ENCODE peak calls at places on chromosome X, in four cellular contexts. One of them, this sample, is unnamed.

GRCh38 chrX:20060961-20061868 is 55.5 kb downstream of the MAP7D2 start:
- DNase-seq in heart right ventricle: no peak
- DNase-seq in heart left ventricle: no peak
- DNase-seq in esophagus muscularis mucosa: no peak
- DNase-seq in this sample: no peak

GRCh38 chrX:108396188-108396885 is 41.9 kb downstream of the COL4A6 start:
- DNase-seq in heart right ventricle: no peak
- DNase-seq in heart left ventricle: no peak
- DNase-seq in esophagus muscularis mucosa: no peak
- DNase-seq in this sample: no peak

GRCh38 chrX:151973851-151974335 is 583 bp downstream of the GABRE start:
- DNase-seq in heart right ventricle: peak; percentile 30
- DNase-seq in heart left ventricle: no peak
- DNase-seq in esophagus muscularis mucosa: no peak
- DNase-seq in this sample: peak; percentile 14

GRCh38 chrX:14801136-14801535 is 71.7 kb downstream of the FANCB start:
- DNase-seq in heart right ventricle: no peak
- DNase-seq in heart left ventricle: no peak
- DNase-seq in esophagus muscularis mucosa: no peak
- DNase-seq in this sample: no peak

GRCh38 chrX:15744181-15744867 is 6.3 kb downstream of the CA5B start:
- DNase-seq in heart right ventricle: peak; percentile 27
- DNase-seq in heart left ventricle: no peak
- DNase-seq in esophagus muscularis mucosa: no peak
- DNase-seq in this sample: peak; percentile 22

GRCh38 chrX:101462892-101463291 is 22.4 kb upstream of the ARMCX4 start:
- DNase-seq in heart right ventricle: no peak
- DNase-seq in heart left ventricle: no peak
- DNase-seq in esophagus muscularis mucosa: no peak
- DNase-seq in this sample: no peak

GRCh38 chrX:34654939-34655338 is 2.1 kb downstream of the TMEM47 start:
- DNase-seq in heart right ventricle: no peak
- DNase-seq in heart left ventricle: no peak
- DNase-seq in esophagus muscularis mucosa: no peak
- DNase-seq in this sample: no peak

GRCh38 chrX:74133156-74133796 is 170.7 kb upstream of the ZCCHC13 start:
- DNase-seq in heart right ventricle: no peak
- DNase-seq in heart left ventricle: no peak
- DNase-seq in esophagus muscularis mucosa: no peak
- DNase-seq in this sample: peak; percentile 33

GRCh38 chrX:155774387-155774786 is 106.8 kb upstream of the VAMP7 start:
- DNase-seq in heart right ventricle: no peak
- DNase-seq in heart left ventricle: no peak
- DNase-seq in esophagus muscularis mucosa: no peak
- DNase-seq in this sample: no peak

GRCh38 chrX:132219343-132219768 is at the start of gene RAP2C:
- DNase-seq in heart right ventricle: peak; percentile 63
- DNase-seq in heart left ventricle: peak; percentile 79
- DNase-seq in esophagus muscularis mucosa: peak; percentile 91
- DNase-seq in this sample: peak; percentile 77

GRCh38 chrX:72002886-72003285 is 92.2 kb downstream of the NHSL2 start:
- DNase-seq in heart right ventricle: no peak
- DNase-seq in heart left ventricle: no peak
- DNase-seq in esophagus muscularis mucosa: no peak
- DNase-seq in this sample: no peak

GRCh38 chrX:23803931-23804381 is 21.0 kb downstream of the SAT1 start:
- DNase-seq in heart right ventricle: peak; percentile 32
- DNase-seq in heart left ventricle: peak; percentile 53
- DNase-seq in esophagus muscularis mucosa: no peak
- DNase-seq in this sample: no peak

GRCh38 chrX:115547448-115547847 is 13.5 kb upstream of the PLS3 start:
- DNase-seq in heart right ventricle: no peak
- DNase-seq in heart left ventricle: no peak
- DNase-seq in esophagus muscularis mucosa: no peak
- DNase-seq in this sample: no peak

GRCh38 chrX:2859197-2859797 is 30.6 kb downstream of the GYG2 start:
- DNase-seq in heart right ventricle: no peak
- DNase-seq in heart left ventricle: no peak
- DNase-seq in esophagus muscularis mucosa: no peak
- DNase-seq in this sample: no peak

GRCh38 chrX:67693928-67694327 is 150.1 kb downstream of the AR start:
- DNase-seq in heart right ventricle: no peak
- DNase-seq in heart left ventricle: no peak
- DNase-seq in esophagus muscularis mucosa: no peak
- DNase-seq in this sample: no peak

GRCh38 chrX:40099046-40099968 is 1.5 kb upstream of the BCOR start:
- DNase-seq in heart right ventricle: peak; percentile 59
- DNase-seq in heart left ventricle: peak; percentile 77
- DNase-seq in esophagus muscularis mucosa: no peak
- DNase-seq in this sample: peak; percentile 50

GRCh38 chrX:150692837-150693781 is at the start of gene MTMR1:
- DNase-seq in heart right ventricle: peak; percentile 42
- DNase-seq in heart left ventricle: peak; percentile 66
- DNase-seq in esophagus muscularis mucosa: no peak
- DNase-seq in this sample: peak; percentile 51

GRCh38 chrX:129000018-129000417 is 523.3 kb downstream of the SMARCA1 start:
- DNase-seq in heart right ventricle: no peak
- DNase-seq in heart left ventricle: no peak
- DNase-seq in esophagus muscularis mucosa: no peak
- DNase-seq in this sample: no peak

GRCh38 chrX:7570432-7571009 is 272.4 kb upstream of the VCX start:
- DNase-seq in heart right ventricle: no peak
- DNase-seq in heart left ventricle: no peak
- DNase-seq in esophagus muscularis mucosa: no peak
- DNase-seq in this sample: no peak

GRCh38 chrX:36859231-36859630 is 148.9 kb upstream of the FAM47C start:
- DNase-seq in heart right ventricle: no peak
- DNase-seq in heart left ventricle: no peak
- DNase-seq in esophagus muscularis mucosa: no peak
- DNase-seq in this sample: no peak

GRCh38 chrX:10577863-10578262 is 42.5 kb downstream of the MID1 start:
- DNase-seq in heart right ventricle: no peak
- DNase-seq in heart left ventricle: no peak
- DNase-seq in esophagus muscularis mucosa: no peak
- DNase-seq in this sample: no peak

GRCh38 chrX:40010550-40011364 is 87.0 kb downstream of the BCOR start:
- DNase-seq in heart right ventricle: no peak
- DNase-seq in heart left ventricle: no peak
- DNase-seq in esophagus muscularis mucosa: no peak
- DNase-seq in this sample: peak; percentile 32

GRCh38 chrX:11532291-11533075 is 133.2 kb downstream of the ARHGAP6 start:
- DNase-seq in heart right ventricle: no peak
- DNase-seq in heart left ventricle: no peak
- DNase-seq in esophagus muscularis mucosa: no peak
- DNase-seq in this sample: peak; percentile 4

GRCh38 chrX:6386837-6387236 is 148.1 kb downstream of the VCX3A start:
- DNase-seq in heart right ventricle: no peak
- DNase-seq in heart left ventricle: no peak
- DNase-seq in esophagus muscularis mucosa: no peak
- DNase-seq in this sample: peak; percentile 13

GRCh38 chrX:148380614-148381561 is 119.5 kb upstream of the AFF2 start:
- DNase-seq in heart right ventricle: no peak
- DNase-seq in heart left ventricle: no peak
- DNase-seq in esophagus muscularis mucosa: no peak
- DNase-seq in this sample: no peak

GRCh38 chrX:39327255-39327654 is 526.0 kb downstream of the MID1IP1 start:
- DNase-seq in heart right ventricle: no peak
- DNase-seq in heart left ventricle: no peak
- DNase-seq in esophagus muscularis mucosa: no peak
- DNase-seq in this sample: no peak

GRCh38 chrX:107429090-107429489 is 20.4 kb upstream of the FRMPD3 start:
- DNase-seq in heart right ventricle: no peak
- DNase-seq in heart left ventricle: no peak
- DNase-seq in esophagus muscularis mucosa: no peak
- DNase-seq in this sample: peak; percentile 35

GRCh38 chrX:11470231-11470630 is 177.0 kb downstream of the AMELX start:
- DNase-seq in heart right ventricle: no peak
- DNase-seq in heart left ventricle: no peak
- DNase-seq in esophagus muscularis mucosa: no peak
- DNase-seq in this sample: no peak

GRCh38 chrX:68732906-68733493 is 85.5 kb downstream of the STARD8 start:
- DNase-seq in heart right ventricle: peak; percentile 73
- DNase-seq in heart left ventricle: peak; percentile 70
- DNase-seq in esophagus muscularis mucosa: no peak
- DNase-seq in this sample: peak; percentile 79

GRCh38 chrX:13059676-13060499 is 15.5 kb upstream of the FAM9C start:
- DNase-seq in heart right ventricle: no peak
- DNase-seq in heart left ventricle: no peak
- DNase-seq in esophagus muscularis mucosa: no peak
- DNase-seq in this sample: no peak

GRCh38 chrX:9342581-9343051 is 122.2 kb upstream of the TBL1X start:
- DNase-seq in heart right ventricle: peak; percentile 77
- DNase-seq in heart left ventricle: peak; percentile 88
- DNase-seq in esophagus muscularis mucosa: peak; percentile 93
- DNase-seq in this sample: peak; percentile 74

GRCh38 chrX:72208126-72208525 is 26.6 kb downstream of the PIN4 start:
- DNase-seq in heart right ventricle: no peak
- DNase-seq in heart left ventricle: no peak
- DNase-seq in esophagus muscularis mucosa: no peak
- DNase-seq in this sample: no peak

GRCh38 chrX:107715331-107716044 is 60.1 kb downstream of the TSC22D3 start:
- DNase-seq in heart right ventricle: no peak
- DNase-seq in heart left ventricle: no peak
- DNase-seq in esophagus muscularis mucosa: no peak
- DNase-seq in this sample: no peak

GRCh38 chrX:1323315-1323714 is 13.3 kb upstream of the IL3RA start:
- DNase-seq in heart right ventricle: peak; percentile 33
- DNase-seq in heart left ventricle: peak; percentile 64
- DNase-seq in esophagus muscularis mucosa: no peak
- DNase-seq in this sample: peak; percentile 44

GRCh38 chrX:35150052-35150451 is 207.5 kb downstream of the FAM47B start:
- DNase-seq in heart right ventricle: no peak
- DNase-seq in heart left ventricle: no peak
- DNase-seq in esophagus muscularis mucosa: no peak
- DNase-seq in this sample: no peak

GRCh38 chrX:50813843-50814661 is at the start of gene SHROOM4:
- DNase-seq in heart right ventricle: peak; percentile 55
- DNase-seq in heart left ventricle: peak; percentile 70
- DNase-seq in esophagus muscularis mucosa: no peak
- DNase-seq in this sample: peak; percentile 69

GRCh38 chrX:119008122-119008744 is 33.8 kb downstream of the LONRF3 start:
- DNase-seq in heart right ventricle: peak; percentile 15
- DNase-seq in heart left ventricle: no peak
- DNase-seq in esophagus muscularis mucosa: no peak
- DNase-seq in this sample: peak; percentile 39
- TF ChIP-seq CTCF in heart right ventricle: peak; percentile 60
- TF ChIP-seq CTCF in heart left ventricle: peak; percentile 64
- TF ChIP-seq CTCF in esophagus muscularis mucosa: peak; percentile 47
- TF ChIP-seq CTCF in this sample: peak; percentile 58

DNA sequence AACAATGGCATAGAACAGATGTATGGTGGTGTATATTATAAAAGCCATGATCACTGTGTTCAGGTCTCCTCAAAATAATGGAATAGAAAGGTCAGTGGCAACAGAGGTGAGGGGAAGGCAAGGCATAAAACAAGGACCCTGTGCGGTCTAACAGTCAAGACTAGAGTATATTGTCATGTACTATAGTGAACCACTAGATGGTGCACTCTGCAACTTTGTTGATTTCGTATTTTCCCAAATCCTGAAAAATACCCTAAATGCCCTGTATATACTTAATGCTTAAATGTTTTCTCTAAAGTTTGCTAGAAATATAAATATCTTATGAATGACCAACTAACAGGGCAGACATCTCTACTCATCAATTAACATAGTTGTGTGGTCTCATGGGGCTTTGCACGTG is 453.0 kb downstream of the PCDH11X start:
- DNase-seq in heart right ventricle: no peak
- DNase-seq in heart left ventricle: no peak
- DNase-seq in esophagus muscularis mucosa: no peak
- DNase-seq in this sample: no peak
- TF ChIP-seq CTCF in heart right ventricle: peak; percentile 11
- TF ChIP-seq CTCF in heart left ventricle: peak; percentile 33
- TF ChIP-seq CTCF in esophagus muscularis mucosa: peak; percentile 22
- TF ChIP-seq CTCF in this sample: peak; percentile 60

DNA sequence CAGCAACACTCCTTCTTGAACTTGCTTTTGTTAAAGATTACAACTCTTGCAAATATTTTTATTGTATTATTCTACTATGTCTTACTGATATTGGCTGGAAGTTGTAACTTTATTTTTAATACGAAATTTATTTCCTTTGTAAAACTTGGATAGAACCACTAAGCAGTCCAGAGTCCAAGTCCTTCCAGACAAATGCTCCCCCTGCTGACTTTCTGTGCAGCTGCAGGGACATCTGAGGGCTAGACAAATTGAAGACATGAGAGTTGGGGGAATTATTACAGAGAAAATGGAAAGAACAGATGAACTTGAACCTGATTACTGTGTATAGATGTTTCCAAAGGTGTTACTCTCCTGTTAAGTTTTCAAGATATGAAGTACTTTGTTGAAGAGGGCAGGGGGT is 238.8 kb downstream of the GRIA3 start:
- DNase-seq in heart right ventricle: no peak
- DNase-seq in heart left ventricle: no peak
- DNase-seq in esophagus muscularis mucosa: no peak
- DNase-seq in this sample: peak; percentile 9
- TF ChIP-seq CTCF in heart right ventricle: peak; percentile 58
- TF ChIP-seq CTCF in heart left ventricle: peak; percentile 59
- TF ChIP-seq CTCF in esophagus muscularis mucosa: peak; percentile 42
- TF ChIP-seq CTCF in this sample: peak; percentile 56

DNA sequence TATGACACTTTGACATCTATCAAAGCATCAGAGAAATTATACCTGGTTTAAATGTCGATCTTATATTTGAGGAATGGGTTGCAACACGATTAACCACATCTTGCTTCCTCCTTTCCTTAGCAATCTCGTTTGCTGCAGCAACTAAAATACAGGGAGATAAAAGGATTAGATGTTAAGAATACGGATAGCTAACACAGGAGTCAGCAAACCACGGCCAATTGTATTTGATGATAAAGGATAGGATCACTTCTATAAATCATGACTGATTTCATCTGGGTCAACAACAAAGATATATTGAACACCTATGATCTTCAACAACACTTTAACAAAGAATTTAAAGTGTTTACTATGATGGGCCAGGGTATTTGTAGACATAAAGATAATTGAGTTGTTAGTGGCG is 5.0 kb downstream of the MAP7D3 start:
- DNase-seq in heart right ventricle: no peak
- DNase-seq in heart left ventricle: no peak
- DNase-seq in esophagus muscularis mucosa: no peak
- DNase-seq in this sample: no peak
- TF ChIP-seq CTCF in heart right ventricle: no peak
- TF ChIP-seq CTCF in heart left ventricle: no peak
- TF ChIP-seq CTCF in esophagus muscularis mucosa: no peak
- TF ChIP-seq CTCF in this sample: no peak

DNA sequence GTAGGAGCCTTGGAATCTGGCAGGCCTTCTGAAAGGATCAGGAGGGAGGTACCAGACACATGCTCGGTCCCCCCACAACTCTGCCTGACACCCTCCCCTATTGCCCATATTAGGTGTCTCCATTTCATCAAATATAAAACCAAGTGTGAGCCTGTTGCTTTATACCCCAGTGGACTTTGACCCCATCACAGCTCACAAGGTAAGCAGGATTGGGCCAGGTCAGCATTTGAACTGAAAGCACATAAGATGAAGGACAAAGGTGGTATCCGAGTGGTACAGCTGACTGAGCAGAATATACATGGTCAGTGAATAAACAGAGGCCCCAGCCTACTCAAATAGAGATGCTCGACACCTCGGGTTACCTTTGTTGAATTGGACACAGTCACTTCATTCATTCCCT is 20.0 kb downstream of the SLC25A43 start:
- DNase-seq in heart right ventricle: no peak
- DNase-seq in heart left ventricle: no peak
- DNase-seq in esophagus muscularis mucosa: no peak
- DNase-seq in this sample: no peak
- TF ChIP-seq CTCF in heart right ventricle: no peak
- TF ChIP-seq CTCF in heart left ventricle: no peak
- TF ChIP-seq CTCF in esophagus muscularis mucosa: no peak
- TF ChIP-seq CTCF in this sample: no peak

GRCh38 chrX:130628522-130628921 is 226.7 kb downstream of the RBMX2 start:
- DNase-seq in heart right ventricle: no peak
- DNase-seq in heart left ventricle: no peak
- DNase-seq in esophagus muscularis mucosa: no peak
- DNase-seq in this sample: no peak
- TF ChIP-seq CTCF in heart right ventricle: no peak
- TF ChIP-seq CTCF in heart left ventricle: no peak
- TF ChIP-seq CTCF in esophagus muscularis mucosa: no peak
- TF ChIP-seq CTCF in this sample: no peak

This sample was measured in nephron progenitor cell.